ENCODE peak calls at places on chromosomes 1 and 21, in nine cellular contexts. One of them, this sample, is unnamed.

GRCh38 chr1:173329747-173330146 is 122.6 kb upstream of the TNFSF4 start:
- DNase-seq in RWPE1: no peak
- DNase-seq in HTR-8/SVneo: no peak
- DNase-seq in stimulated activated naive CD4-positive, alpha-beta T cell: no peak
- DNase-seq in activated CD4-positive, alpha-beta T cell treated with anti-CD3 and anti-CD28 coated beads, Interleukin-2, amount 50 U/mL, for 48 hours: no peak
- DNase-seq in pancreas: no peak
- DNase-seq in posterior cingulate gyrus: no peak
- DNase-seq in stimulated activated CD8-positive, alpha-beta memory T cell treated with anti-CD3 and anti-CD28 coated beads, Interleukin-2, amount 100 ng/mL, for 48 hours: no peak
- DNase-seq in Caki2: no peak
- DNase-seq in this sample: no peak

GRCh38 chr1:209875510-209875909 is 47.7 kb downstream of the UTP25 start:
- DNase-seq in Caki2: peak
- DNase-seq in pancreas: no peak
- DNase-seq in activated CD4-positive, alpha-beta T cell treated with anti-CD3 and anti-CD28 coated beads, Interleukin-2, amount 50 U/mL, for 48 hours: no peak
- DNase-seq in stimulated activated naive CD4-positive, alpha-beta T cell: no peak
- DNase-seq in stimulated activated CD8-positive, alpha-beta memory T cell treated with anti-CD3 and anti-CD28 coated beads, Interleukin-2, amount 100 ng/mL, for 48 hours: no peak
- DNase-seq in HTR-8/SVneo: peak
- DNase-seq in RWPE1: no peak
- DNase-seq in posterior cingulate gyrus: no peak
- DNase-seq in this sample: no peak

GRCh38 chr1:63955746-63956145 is 181.9 kb downstream of the ROR1 start:
- DNase-seq in activated CD4-positive, alpha-beta T cell treated with anti-CD3 and anti-CD28 coated beads, Interleukin-2, amount 50 U/mL, for 48 hours: no peak
- DNase-seq in RWPE1: no peak
- DNase-seq in stimulated activated CD8-positive, alpha-beta memory T cell treated with anti-CD3 and anti-CD28 coated beads, Interleukin-2, amount 100 ng/mL, for 48 hours: no peak
- DNase-seq in Caki2: no peak
- DNase-seq in stimulated activated naive CD4-positive, alpha-beta T cell: no peak
- DNase-seq in pancreas: no peak
- DNase-seq in HTR-8/SVneo: no peak
- DNase-seq in posterior cingulate gyrus: no peak
- DNase-seq in this sample: no peak

GRCh38 chr1:64540265-64540791 is 70.4 kb downstream of the CACHD1 start:
- DNase-seq in HTR-8/SVneo: no peak
- DNase-seq in posterior cingulate gyrus: no peak
- DNase-seq in pancreas: no peak
- DNase-seq in Caki2: no peak
- DNase-seq in activated CD4-positive, alpha-beta T cell treated with anti-CD3 and anti-CD28 coated beads, Interleukin-2, amount 50 U/mL, for 48 hours: no peak
- DNase-seq in stimulated activated CD8-positive, alpha-beta memory T cell treated with anti-CD3 and anti-CD28 coated beads, Interleukin-2, amount 100 ng/mL, for 48 hours: no peak
- DNase-seq in RWPE1: no peak
- DNase-seq in stimulated activated naive CD4-positive, alpha-beta T cell: no peak
- DNase-seq in this sample: no peak

GRCh38 chr1:178465011-178465410 is 31.8 kb downstream of the CLEC20A start:
- DNase-seq in HTR-8/SVneo: no peak
- DNase-seq in stimulated activated CD8-positive, alpha-beta memory T cell treated with anti-CD3 and anti-CD28 coated beads, Interleukin-2, amount 100 ng/mL, for 48 hours: no peak
- DNase-seq in activated CD4-positive, alpha-beta T cell treated with anti-CD3 and anti-CD28 coated beads, Interleukin-2, amount 50 U/mL, for 48 hours: no peak
- DNase-seq in stimulated activated naive CD4-positive, alpha-beta T cell: no peak
- DNase-seq in RWPE1: peak
- DNase-seq in Caki2: no peak
- DNase-seq in posterior cingulate gyrus: no peak
- DNase-seq in pancreas: no peak
- DNase-seq in this sample: no peak

GRCh38 chr1:13916530-13916929 is 216.5 kb downstream of the PRDM2 start:
- DNase-seq in posterior cingulate gyrus: no peak
- DNase-seq in activated CD4-positive, alpha-beta T cell treated with anti-CD3 and anti-CD28 coated beads, Interleukin-2, amount 50 U/mL, for 48 hours: no peak
- DNase-seq in HTR-8/SVneo: no peak
- DNase-seq in Caki2: no peak
- DNase-seq in pancreas: no peak
- DNase-seq in RWPE1: no peak
- DNase-seq in stimulated activated naive CD4-positive, alpha-beta T cell: no peak
- DNase-seq in stimulated activated CD8-positive, alpha-beta memory T cell treated with anti-CD3 and anti-CD28 coated beads, Interleukin-2, amount 100 ng/mL, for 48 hours: no peak
- DNase-seq in this sample: no peak

GRCh38 chr1:9663257-9663656 is 11.7 kb downstream of the PIK3CD start:
- DNase-seq in Caki2: no peak
- DNase-seq in posterior cingulate gyrus: no peak
- DNase-seq in HTR-8/SVneo: no peak
- DNase-seq in stimulated activated CD8-positive, alpha-beta memory T cell treated with anti-CD3 and anti-CD28 coated beads, Interleukin-2, amount 100 ng/mL, for 48 hours: no peak
- DNase-seq in RWPE1: no peak
- DNase-seq in pancreas: no peak
- DNase-seq in stimulated activated naive CD4-positive, alpha-beta T cell: no peak
- DNase-seq in activated CD4-positive, alpha-beta T cell treated with anti-CD3 and anti-CD28 coated beads, Interleukin-2, amount 50 U/mL, for 48 hours: no peak
- DNase-seq in this sample: no peak

GRCh38 chr21:43591468-43592050 is 67.7 kb downstream of the HSF2BP start:
- DNase-seq in posterior cingulate gyrus: no peak
- DNase-seq in pancreas: no peak
- DNase-seq in Caki2: no peak
- DNase-seq in HTR-8/SVneo: no peak
- DNase-seq in stimulated activated CD8-positive, alpha-beta memory T cell treated with anti-CD3 and anti-CD28 coated beads, Interleukin-2, amount 100 ng/mL, for 48 hours: no peak
- DNase-seq in activated CD4-positive, alpha-beta T cell treated with anti-CD3 and anti-CD28 coated beads, Interleukin-2, amount 50 U/mL, for 48 hours: no peak
- DNase-seq in RWPE1: no peak
- DNase-seq in stimulated activated naive CD4-positive, alpha-beta T cell: no peak
- DNase-seq in this sample: no peak

GRCh38 chr1:39394598-39394997 is 96.8 kb upstream of the BMP8A start:
- DNase-seq in stimulated activated CD8-positive, alpha-beta memory T cell treated with anti-CD3 and anti-CD28 coated beads, Interleukin-2, amount 100 ng/mL, for 48 hours: no peak
- DNase-seq in activated CD4-positive, alpha-beta T cell treated with anti-CD3 and anti-CD28 coated beads, Interleukin-2, amount 50 U/mL, for 48 hours: no peak
- DNase-seq in pancreas: no peak
- DNase-seq in posterior cingulate gyrus: no peak
- DNase-seq in stimulated activated naive CD4-positive, alpha-beta T cell: no peak
- DNase-seq in Caki2: no peak
- DNase-seq in RWPE1: peak
- DNase-seq in HTR-8/SVneo: no peak
- DNase-seq in this sample: peak

GRCh38 chr1:20093940-20094391 is 24.0 kb downstream of the PLA2G5 start:
- DNase-seq in posterior cingulate gyrus: no peak
- DNase-seq in RWPE1: no peak
- DNase-seq in Caki2: no peak
- DNase-seq in stimulated activated CD8-positive, alpha-beta memory T cell treated with anti-CD3 and anti-CD28 coated beads, Interleukin-2, amount 100 ng/mL, for 48 hours: no peak
- DNase-seq in HTR-8/SVneo: no peak
- DNase-seq in stimulated activated naive CD4-positive, alpha-beta T cell: no peak
- DNase-seq in pancreas: no peak
- DNase-seq in activated CD4-positive, alpha-beta T cell treated with anti-CD3 and anti-CD28 coated beads, Interleukin-2, amount 50 U/mL, for 48 hours: no peak
- DNase-seq in this sample: no peak

GRCh38 chr1:177975588-177976495 is 6.0 kb upstream of the SEC16B start:
- DNase-seq in Caki2: peak
- DNase-seq in RWPE1: peak
- DNase-seq in stimulated activated naive CD4-positive, alpha-beta T cell: no peak
- DNase-seq in pancreas: no peak
- DNase-seq in activated CD4-positive, alpha-beta T cell treated with anti-CD3 and anti-CD28 coated beads, Interleukin-2, amount 50 U/mL, for 48 hours: no peak
- DNase-seq in posterior cingulate gyrus: no peak
- DNase-seq in HTR-8/SVneo: peak
- DNase-seq in stimulated activated CD8-positive, alpha-beta memory T cell treated with anti-CD3 and anti-CD28 coated beads, Interleukin-2, amount 100 ng/mL, for 48 hours: no peak
- DNase-seq in this sample: no peak

GRCh38 chr1:1162597-1163537 is 10.8 kb upstream of the TTLL10 start:
- DNase-seq in activated CD4-positive, alpha-beta T cell treated with anti-CD3 and anti-CD28 coated beads, Interleukin-2, amount 50 U/mL, for 48 hours: no peak
- DNase-seq in HTR-8/SVneo: no peak
- DNase-seq in RWPE1: peak
- DNase-seq in pancreas: peak
- DNase-seq in Caki2: no peak
- DNase-seq in posterior cingulate gyrus: no peak
- DNase-seq in stimulated activated CD8-positive, alpha-beta memory T cell treated with anti-CD3 and anti-CD28 coated beads, Interleukin-2, amount 100 ng/mL, for 48 hours: no peak
- DNase-seq in stimulated activated naive CD4-positive, alpha-beta T cell: no peak
- DNase-seq in this sample: no peak

GRCh38 chr1:119595606-119596005 is 52.5 kb downstream of the ZNF697 start:
- DNase-seq in RWPE1: no peak
- DNase-seq in stimulated activated CD8-positive, alpha-beta memory T cell treated with anti-CD3 and anti-CD28 coated beads, Interleukin-2, amount 100 ng/mL, for 48 hours: no peak
- DNase-seq in pancreas: no peak
- DNase-seq in stimulated activated naive CD4-positive, alpha-beta T cell: no peak
- DNase-seq in activated CD4-positive, alpha-beta T cell treated with anti-CD3 and anti-CD28 coated beads, Interleukin-2, amount 50 U/mL, for 48 hours: no peak
- DNase-seq in HTR-8/SVneo: no peak
- DNase-seq in posterior cingulate gyrus: no peak
- DNase-seq in Caki2: no peak
- DNase-seq in this sample: no peak

GRCh38 chr1:117759535-117759934 is 153.7 kb downstream of the TENT5C start:
- DNase-seq in pancreas: no peak
- DNase-seq in posterior cingulate gyrus: no peak
- DNase-seq in HTR-8/SVneo: no peak
- DNase-seq in Caki2: no peak
- DNase-seq in stimulated activated CD8-positive, alpha-beta memory T cell treated with anti-CD3 and anti-CD28 coated beads, Interleukin-2, amount 100 ng/mL, for 48 hours: no peak
- DNase-seq in activated CD4-positive, alpha-beta T cell treated with anti-CD3 and anti-CD28 coated beads, Interleukin-2, amount 50 U/mL, for 48 hours: no peak
- DNase-seq in stimulated activated naive CD4-positive, alpha-beta T cell: no peak
- DNase-seq in RWPE1: no peak
- DNase-seq in this sample: no peak

GRCh38 chr1:205286335-205286950 is 35.1 kb downstream of the NUAK2 start:
- DNase-seq in Caki2: no peak
- DNase-seq in HTR-8/SVneo: no peak
- DNase-seq in stimulated activated naive CD4-positive, alpha-beta T cell: peak
- DNase-seq in activated CD4-positive, alpha-beta T cell treated with anti-CD3 and anti-CD28 coated beads, Interleukin-2, amount 50 U/mL, for 48 hours: peak
- DNase-seq in pancreas: peak
- DNase-seq in stimulated activated CD8-positive, alpha-beta memory T cell treated with anti-CD3 and anti-CD28 coated beads, Interleukin-2, amount 100 ng/mL, for 48 hours: peak
- DNase-seq in RWPE1: no peak
- DNase-seq in posterior cingulate gyrus: no peak
- DNase-seq in this sample: peak

GRCh38 chr1:198913667-198914066 is 274.8 kb downstream of the PTPRC start:
- DNase-seq in pancreas: no peak
- DNase-seq in HTR-8/SVneo: no peak
- DNase-seq in RWPE1: no peak
- DNase-seq in stimulated activated CD8-positive, alpha-beta memory T cell treated with anti-CD3 and anti-CD28 coated beads, Interleukin-2, amount 100 ng/mL, for 48 hours: no peak
- DNase-seq in Caki2: no peak
- DNase-seq in activated CD4-positive, alpha-beta T cell treated with anti-CD3 and anti-CD28 coated beads, Interleukin-2, amount 50 U/mL, for 48 hours: no peak
- DNase-seq in stimulated activated naive CD4-positive, alpha-beta T cell: no peak
- DNase-seq in posterior cingulate gyrus: no peak
- DNase-seq in this sample: no peak

GRCh38 chr1:222996307-222996983 is 146.6 kb downstream of the TLR5 start:
- DNase-seq in pancreas: no peak
- DNase-seq in HTR-8/SVneo: no peak
- DNase-seq in Caki2: peak
- DNase-seq in RWPE1: no peak
- DNase-seq in posterior cingulate gyrus: no peak
- DNase-seq in stimulated activated CD8-positive, alpha-beta memory T cell treated with anti-CD3 and anti-CD28 coated beads, Interleukin-2, amount 100 ng/mL, for 48 hours: no peak
- DNase-seq in stimulated activated naive CD4-positive, alpha-beta T cell: no peak
- DNase-seq in activated CD4-positive, alpha-beta T cell treated with anti-CD3 and anti-CD28 coated beads, Interleukin-2, amount 50 U/mL, for 48 hours: no peak
- DNase-seq in this sample: no peak

GRCh38 chr1:59692591-59692990 is 122.2 kb upstream of the HOOK1 start:
- DNase-seq in stimulated activated CD8-positive, alpha-beta memory T cell treated with anti-CD3 and anti-CD28 coated beads, Interleukin-2, amount 100 ng/mL, for 48 hours: no peak
- DNase-seq in HTR-8/SVneo: no peak
- DNase-seq in RWPE1: no peak
- DNase-seq in activated CD4-positive, alpha-beta T cell treated with anti-CD3 and anti-CD28 coated beads, Interleukin-2, amount 50 U/mL, for 48 hours: no peak
- DNase-seq in pancreas: no peak
- DNase-seq in posterior cingulate gyrus: no peak
- DNase-seq in stimulated activated naive CD4-positive, alpha-beta T cell: no peak
- DNase-seq in Caki2: no peak
- DNase-seq in this sample: no peak

GRCh38 chr1:218741852-218742251 is 396.7 kb downstream of the TGFB2 start:
- DNase-seq in posterior cingulate gyrus: no peak
- DNase-seq in stimulated activated naive CD4-positive, alpha-beta T cell: no peak
- DNase-seq in pancreas: no peak
- DNase-seq in HTR-8/SVneo: no peak
- DNase-seq in activated CD4-positive, alpha-beta T cell treated with anti-CD3 and anti-CD28 coated beads, Interleukin-2, amount 50 U/mL, for 48 hours: no peak
- DNase-seq in Caki2: no peak
- DNase-seq in stimulated activated CD8-positive, alpha-beta memory T cell treated with anti-CD3 and anti-CD28 coated beads, Interleukin-2, amount 100 ng/mL, for 48 hours: no peak
- DNase-seq in RWPE1: no peak
- DNase-seq in this sample: no peak

GRCh38 chr1:36351222-36351977 is 28.0 kb upstream of the EVA1B start:
- DNase-seq in stimulated activated naive CD4-positive, alpha-beta T cell: no peak
- DNase-seq in posterior cingulate gyrus: no peak
- DNase-seq in Caki2: peak
- DNase-seq in stimulated activated CD8-positive, alpha-beta memory T cell treated with anti-CD3 and anti-CD28 coated beads, Interleukin-2, amount 100 ng/mL, for 48 hours: no peak
- DNase-seq in pancreas: no peak
- DNase-seq in activated CD4-positive, alpha-beta T cell treated with anti-CD3 and anti-CD28 coated beads, Interleukin-2, amount 50 U/mL, for 48 hours: no peak
- DNase-seq in RWPE1: peak
- DNase-seq in HTR-8/SVneo: peak
- DNase-seq in this sample: no peak

GRCh38 chr21:37793660-37794059 is 122.6 kb downstream of the KCNJ6 start:
- DNase-seq in Caki2: no peak
- DNase-seq in posterior cingulate gyrus: no peak
- DNase-seq in RWPE1: no peak
- DNase-seq in activated CD4-positive, alpha-beta T cell treated with anti-CD3 and anti-CD28 coated beads, Interleukin-2, amount 50 U/mL, for 48 hours: no peak
- DNase-seq in pancreas: no peak
- DNase-seq in HTR-8/SVneo: no peak
- DNase-seq in stimulated activated naive CD4-positive, alpha-beta T cell: no peak
- DNase-seq in stimulated activated CD8-positive, alpha-beta memory T cell treated with anti-CD3 and anti-CD28 coated beads, Interleukin-2, amount 100 ng/mL, for 48 hours: no peak
- DNase-seq in this sample: no peak

GRCh38 chr1:211601982-211602644 is 23.2 kb upstream of the SLC30A1 start:
- DNase-seq in posterior cingulate gyrus: no peak
- DNase-seq in RWPE1: no peak
- DNase-seq in activated CD4-positive, alpha-beta T cell treated with anti-CD3 and anti-CD28 coated beads, Interleukin-2, amount 50 U/mL, for 48 hours: no peak
- DNase-seq in HTR-8/SVneo: no peak
- DNase-seq in pancreas: no peak
- DNase-seq in Caki2: no peak
- DNase-seq in stimulated activated naive CD4-positive, alpha-beta T cell: no peak
- DNase-seq in stimulated activated CD8-positive, alpha-beta memory T cell treated with anti-CD3 and anti-CD28 coated beads, Interleukin-2, amount 100 ng/mL, for 48 hours: no peak
- DNase-seq in this sample: no peak

GRCh38 chr1:114286179-114286578 is 132.5 kb upstream of the SYT6 start:
- DNase-seq in RWPE1: no peak
- DNase-seq in Caki2: no peak
- DNase-seq in activated CD4-positive, alpha-beta T cell treated with anti-CD3 and anti-CD28 coated beads, Interleukin-2, amount 50 U/mL, for 48 hours: no peak
- DNase-seq in stimulated activated CD8-positive, alpha-beta memory T cell treated with anti-CD3 and anti-CD28 coated beads, Interleukin-2, amount 100 ng/mL, for 48 hours: no peak
- DNase-seq in pancreas: no peak
- DNase-seq in posterior cingulate gyrus: no peak
- DNase-seq in stimulated activated naive CD4-positive, alpha-beta T cell: no peak
- DNase-seq in HTR-8/SVneo: no peak
- DNase-seq in this sample: no peak

GRCh38 chr1:172746091-172746949 is 87.4 kb downstream of the FASLG start:
- DNase-seq in Caki2: peak
- DNase-seq in RWPE1: peak
- DNase-seq in stimulated activated naive CD4-positive, alpha-beta T cell: peak
- DNase-seq in HTR-8/SVneo: peak
- DNase-seq in pancreas: no peak
- DNase-seq in activated CD4-positive, alpha-beta T cell treated with anti-CD3 and anti-CD28 coated beads, Interleukin-2, amount 50 U/mL, for 48 hours: no peak
- DNase-seq in posterior cingulate gyrus: no peak
- DNase-seq in stimulated activated CD8-positive, alpha-beta memory T cell treated with anti-CD3 and anti-CD28 coated beads, Interleukin-2, amount 100 ng/mL, for 48 hours: no peak
- DNase-seq in this sample: peak

GRCh38 chr21:45931397-45931969 is 50.1 kb upstream of the COL6A1 start:
- DNase-seq in stimulated activated naive CD4-positive, alpha-beta T cell: no peak
- DNase-seq in pancreas: no peak
- DNase-seq in stimulated activated CD8-positive, alpha-beta memory T cell treated with anti-CD3 and anti-CD28 coated beads, Interleukin-2, amount 100 ng/mL, for 48 hours: no peak
- DNase-seq in Caki2: no peak
- DNase-seq in activated CD4-positive, alpha-beta T cell treated with anti-CD3 and anti-CD28 coated beads, Interleukin-2, amount 50 U/mL, for 48 hours: peak
- DNase-seq in HTR-8/SVneo: no peak
- DNase-seq in RWPE1: no peak
- DNase-seq in posterior cingulate gyrus: no peak
- DNase-seq in this sample: no peak

GRCh38 chr1:156602557-156602993 is 1.3 kb upstream of the GPATCH4 start:
- DNase-seq in stimulated activated CD8-positive, alpha-beta memory T cell treated with anti-CD3 and anti-CD28 coated beads, Interleukin-2, amount 100 ng/mL, for 48 hours: no peak
- DNase-seq in posterior cingulate gyrus: no peak
- DNase-seq in stimulated activated naive CD4-positive, alpha-beta T cell: no peak
- DNase-seq in RWPE1: peak
- DNase-seq in HTR-8/SVneo: no peak
- DNase-seq in pancreas: no peak
- DNase-seq in Caki2: no peak
- DNase-seq in activated CD4-positive, alpha-beta T cell treated with anti-CD3 and anti-CD28 coated beads, Interleukin-2, amount 50 U/mL, for 48 hours: no peak
- DNase-seq in this sample: no peak

GRCh38 chr21:38596264-38597042 is 98.2 kb upstream of the ERG start:
- DNase-seq in pancreas: no peak
- DNase-seq in RWPE1: no peak
- DNase-seq in stimulated activated CD8-positive, alpha-beta memory T cell treated with anti-CD3 and anti-CD28 coated beads, Interleukin-2, amount 100 ng/mL, for 48 hours: no peak
- DNase-seq in posterior cingulate gyrus: no peak
- DNase-seq in Caki2: no peak
- DNase-seq in HTR-8/SVneo: no peak
- DNase-seq in stimulated activated naive CD4-positive, alpha-beta T cell: no peak
- DNase-seq in activated CD4-positive, alpha-beta T cell treated with anti-CD3 and anti-CD28 coated beads, Interleukin-2, amount 50 U/mL, for 48 hours: no peak
- DNase-seq in this sample: no peak

GRCh38 chr1:94146273-94146672 is 25.3 kb upstream of the ABCA4 start:
- DNase-seq in stimulated activated naive CD4-positive, alpha-beta T cell: no peak
- DNase-seq in posterior cingulate gyrus: no peak
- DNase-seq in activated CD4-positive, alpha-beta T cell treated with anti-CD3 and anti-CD28 coated beads, Interleukin-2, amount 50 U/mL, for 48 hours: no peak
- DNase-seq in Caki2: no peak
- DNase-seq in pancreas: no peak
- DNase-seq in HTR-8/SVneo: no peak
- DNase-seq in stimulated activated CD8-positive, alpha-beta memory T cell treated with anti-CD3 and anti-CD28 coated beads, Interleukin-2, amount 100 ng/mL, for 48 hours: no peak
- DNase-seq in RWPE1: no peak
- DNase-seq in this sample: no peak